ENCODE peak calls at places on chromosomes 6 and 20, in five cellular contexts. O is pancreas, H is NCI-H187 treated with DMSO at 0.1 percent for 48 hours, W is endothelial cell, U is Daoy. Y is an unnamed sample.
A peak's percentile ranks its signal among the peaks of the same experiment; 100 is the strongest.

GRCh38 chr6:142207265-142207877 is 60.3 kb downstream of the VTA1 start:
- DNase-seq in O (peak; percentile 33), U (peak; percentile 52), H (no peak), W (peak; percentile 52), Y (peak; percentile 76)

GRCh38 chr20:49896204-49896603 is 19.1 kb downstream of the SPATA2 start:
- DNase-seq in U (no peak), H (no peak), O (no peak), W (no peak), Y (no peak)

GRCh38 chr20:47272893-47273590 is 83.5 kb downstream of the ZMYND8 start:
- DNase-seq in H (peak; percentile 21), O (no peak), U (peak; percentile 65), W (peak; percentile 66), Y (peak; percentile 67)

GRCh38 chr6:151063339-151063738 is 176.4 kb upstream of the AKAP12 start:
- DNase-seq in W (no peak), O (no peak), U (peak; percentile 52), H (no peak), Y (no peak)

GRCh38 chr20:33482581-33482980 is 7.3 kb upstream of the CBFA2T2 start:
- DNase-seq in O (no peak), H (no peak), U (no peak), W (no peak), Y (no peak)

GRCh38 chr6:5540375-5540774 is 279.1 kb downstream of the FARS2 start:
- DNase-seq in H (no peak), W (no peak), U (no peak), O (no peak), Y (no peak)

GRCh38 chr6:40822619-40823018 is 216.4 kb downstream of the UNC5CL start:
- DNase-seq in U (peak; percentile 43), W (no peak), H (no peak), O (no peak), Y (no peak)

GRCh38 chr6:134063121-134063965 is 10.9 kb upstream of the SLC2A12 start:
- DNase-seq in H (no peak), W (no peak), O (no peak), U (no peak), Y (no peak)

GRCh38 chr6:106128981-106129761 is 43.0 kb downstream of the PRDM1 start:
- DNase-seq in U (peak; percentile 74), W (no peak), O (no peak), H (no peak), Y (no peak)

GRCh38 chr20:47971321-47971781 is 186.1 kb upstream of the SULF2 start:
- DNase-seq in W (no peak), U (no peak), H (no peak), O (no peak), Y (no peak)